ENCODE peak calls at places on chromosomes 4 and X, in ten cellular contexts. C, T, N, Z, Q, Y, P, B, R and O are unnamed samples.

GRCh38 chr4:25113915-25114904 is 46.0 kb downstream of the SEPSECS start:
- DNase-seq in C (no peak), T (peak; percentile 64), N (no peak), Z (no peak), Q (no peak), Y (no peak), P (no peak), B (no peak), R (peak; percentile 42), O (no peak)

GRCh38 chr4:65865489-65865888 is 195.2 kb upstream of the EPHA5 start:
- DNase-seq in C (no peak), T (peak; percentile 9), N (no peak), Z (no peak), Q (no peak), Y (no peak), P (no peak), B (no peak), R (peak; percentile 10), O (no peak)

GRCh38 chr4:73415807-73416238 is 11.7 kb downstream of the ALB start:
- DNase-seq in C (no peak), T (no peak), N (no peak), Z (no peak), Q (no peak), Y (no peak), P (no peak), B (no peak), R (no peak), O (no peak)

GRCh38 chrX:44643723-44644122 is 101.1 kb upstream of the FUNDC1 start:
- DNase-seq in C (no peak), T (no peak), N (no peak), Z (no peak), Q (no peak), Y (no peak), P (no peak), B (no peak), R (no peak), O (no peak)

GRCh38 chrX:128781506-128781905 is 729.3 kb upstream of the ACTRT1 start:
- DNase-seq in C (no peak), T (no peak), N (peak; percentile 5), Z (no peak), Q (no peak), Y (no peak), P (peak; percentile 3), B (no peak), R (peak; percentile 2), O (no peak)

GRCh38 chr4:71231073-71231752 is 107.6 kb upstream of the SLC4A4 start:
- DNase-seq in C (peak; percentile 13), T (peak; percentile 42), N (no peak), Z (peak; percentile 14), Q (no peak), Y (no peak), P (no peak), B (no peak), R (no peak), O (no peak)

GRCh38 chr4:57098945-57099344 is 11.2 kb downstream of the IGFBP7 start:
- DNase-seq in C (no peak), T (peak; percentile 80), N (no peak), Z (no peak), Q (no peak), Y (no peak), P (no peak), B (no peak), R (peak; percentile 92), O (no peak)

GRCh38 chr4:13484749-13485345 is 707 bp upstream of the RAB28 start:
- DNase-seq in C (peak; percentile 55), T (peak; percentile 53), N (no peak), Z (no peak), Q (no peak), Y (no peak), P (no peak), B (peak; percentile 6), R (no peak), O (no peak)

GRCh38 chr4:2516635-2517034 is 19.8 kb upstream of the FAM193A start:
- DNase-seq in C (no peak), T (no peak), N (no peak), Z (no peak), Q (no peak), Y (no peak), P (no peak), B (no peak), R (no peak), O (no peak)

GRCh38 chrX:141760761-141761160 is 62.2 kb upstream of the SPANXD start:
- DNase-seq in C (no peak), T (peak; percentile 21), N (no peak), Z (no peak), Q (no peak), Y (no peak), P (no peak), B (no peak), R (peak; percentile 47), O (no peak)

GRCh38 chrX:15849555-15849954 is 5.1 kb downstream of the AP1S2 start:
- DNase-seq in C (no peak), T (peak; percentile 20), N (no peak), Z (no peak), Q (no peak), Y (no peak), P (no peak), B (no peak), R (no peak), O (no peak)

GRCh38 chr4:189096717-189097116 is 844.0 kb upstream of the FRG1 start:
- DNase-seq in C (no peak), T (no peak), N (no peak), Z (no peak), Q (no peak), Y (no peak), P (no peak), B (no peak), R (no peak), O (no peak)

GRCh38 chrX:145502670-145503069 is 255.4 kb downstream of the SPANXN1 start:
- DNase-seq in C (no peak), T (no peak), N (no peak), Z (no peak), Q (no peak), Y (no peak), P (no peak), B (no peak), R (no peak), O (no peak)

GRCh38 chrX:49209434-49210251 is 9.7 kb upstream of the SYP start:
- DNase-seq in C (no peak), T (no peak), N (no peak), Z (no peak), Q (no peak), Y (no peak), P (no peak), B (no peak), R (no peak), O (no peak)

GRCh38 chrX:17680732-17681413 is 56.4 kb upstream of the SCML1 start:
- DNase-seq in C (no peak), T (no peak), N (no peak), Z (no peak), Q (no peak), Y (no peak), P (no peak), B (no peak), R (peak; percentile 46), O (no peak)

GRCh38 chr4:88526221-88526815 is 2.7 kb upstream of the PYURF start:
- DNase-seq in C (peak; percentile 6), T (no peak), N (no peak), Z (no peak), Q (no peak), Y (no peak), P (no peak), B (no peak), R (peak; percentile 22), O (no peak)

GRCh38 chrX:113260474-113260873 is 419.8 kb upstream of the AMOT start:
- DNase-seq in C (no peak), T (no peak), N (no peak), Z (no peak), Q (no peak), Y (no peak), P (no peak), B (no peak), R (no peak), O (no peak)

GRCh38 chrX:150414228-150414627 is 51.1 kb downstream of the MAMLD1 start:
- DNase-seq in C (no peak), T (no peak), N (no peak), Z (no peak), Q (no peak), Y (no peak), P (no peak), B (no peak), R (no peak), O (no peak)

GRCh38 chr4:1407657-1408333 is 1.6 kb upstream of the NKX1-1 start:
- DNase-seq in C (no peak), T (no peak), N (no peak), Z (no peak), Q (no peak), Y (no peak), P (no peak), B (no peak), R (no peak), O (no peak)

GRCh38 chr4:150080335-150080734 is 2.1 kb downstream of the DCLK2 start:
- DNase-seq in C (no peak), T (peak; percentile 24), N (no peak), Z (no peak), Q (no peak), Y (no peak), P (no peak), B (no peak), R (no peak), O (no peak)

GRCh38 chrX:129359269-129359668 is 164.0 kb downstream of the SMARCA1 start:
- DNase-seq in C (no peak), T (peak; percentile 10), N (no peak), Z (no peak), Q (no peak), Y (no peak), P (no peak), B (no peak), R (peak; percentile 4), O (no peak)

GRCh38 chr4:15961778-15962510 is 1.0 kb downstream of the FGFBP2 start:
- DNase-seq in C (no peak), T (no peak), N (no peak), Z (no peak), Q (peak; percentile 8), Y (peak; percentile 54), P (no peak), B (no peak), R (no peak), O (peak; percentile 46)

GRCh38 chr4:89129080-89129640 is 17.8 kb downstream of the TIGD2 start:
- DNase-seq in C (no peak), T (peak; percentile 63), N (no peak), Z (no peak), Q (no peak), Y (no peak), P (no peak), B (no peak), R (no peak), O (no peak)

GRCh38 chr4:21191304-21191703 is 491.0 kb downstream of the PACRGL start:
- DNase-seq in C (no peak), T (no peak), N (no peak), Z (no peak), Q (no peak), Y (no peak), P (no peak), B (no peak), R (no peak), O (no peak)

GRCh38 chr4:138869165-138869564 is 146.4 kb upstream of the NOCT start:
- DNase-seq in C (no peak), T (no peak), N (no peak), Z (no peak), Q (no peak), Y (no peak), P (no peak), B (no peak), R (no peak), O (no peak)

GRCh38 chr4:10063544-10064300 is 42.4 kb upstream of the SLC2A9 start:
- DNase-seq in C (peak; percentile 85), T (peak; percentile 66), N (no peak), Z (peak; percentile 74), Q (no peak), Y (no peak), P (no peak), B (no peak), R (peak; percentile 8), O (no peak)

GRCh38 chrX:110755061-110755460 is 40.6 kb downstream of the CHRDL1 start:
- DNase-seq in C (no peak), T (peak; percentile 68), N (no peak), Z (no peak), Q (no peak), Y (no peak), P (no peak), B (no peak), R (peak; percentile 76), O (no peak)

GRCh38 chr4:6616087-6616995 is 24.1 kb upstream of the MRFAP1 start:
- DNase-seq in C (no peak), T (no peak), N (no peak), Z (no peak), Q (no peak), Y (no peak), P (no peak), B (no peak), R (no peak), O (no peak)